ENCODE peak calls at places on chromosome 19, in five cellular contexts. N, A, F, R and J are unnamed samples.

GRCh38 chr19:16841391-16841926 is 12.3 kb downstream of the SIN3B start:
- DNase-seq in N (no peak), A (no peak), F (no peak), R (no peak), J (no peak)

GRCh38 chr19:14536926-14537692 is 7.7 kb downstream of the TECR start:
- DNase-seq in N (no peak), A (peak), F (peak), R (no peak), J (peak)

GRCh38 chr19:5143471-5144411 is 174.8 kb downstream of the KDM4B start:
- DNase-seq in N (no peak), A (no peak), F (peak), R (no peak), J (no peak)

GRCh38 chr19:5128932-5129389 is 160.0 kb downstream of the KDM4B start:
- DNase-seq in N (no peak), A (peak), F (no peak), R (no peak), J (no peak)

GRCh38 chr19:9523885-9524474 is 14.5 kb downstream of the ZNF426 start:
- DNase-seq in N (no peak), A (no peak), F (no peak), R (no peak), J (no peak)

GRCh38 chr19:46014534-46014933 is 8.3 kb downstream of the PGLYRP1 start:
- DNase-seq in N (no peak), A (no peak), F (peak), R (no peak), J (no peak)

GRCh38 chr19:9406798-9407352 is 28.5 kb downstream of the ZNF266 start:
- DNase-seq in N (no peak), A (peak), F (peak), R (no peak), J (peak)

GRCh38 chr19:4580961-4581380 is 21.5 kb upstream of the SEMA6B start:
- DNase-seq in N (no peak), A (no peak), F (no peak), R (no peak), J (no peak)

GRCh38 chr19:41437944-41438574 is 1.7 kb downstream of the DMAC2 start:
- DNase-seq in N (no peak), A (no peak), F (no peak), R (no peak), J (no peak)

GRCh38 chr19:48362716-48363499 is 832 bp downstream of the TMEM143 start:
- DNase-seq in N (peak), A (peak), F (peak), R (peak), J (peak)

GRCh38 chr19:35311901-35312665 is 16.9 kb upstream of the CD22 start:
- DNase-seq in N (no peak), A (no peak), F (no peak), R (no peak), J (no peak)
- H3K27ac ChIP-seq in N (no peak), A (no peak), F (no peak), R (no peak), J (no peak)

GRCh38 chr19:12985049-12985776 is 10.1 kb upstream of the NFIX start:
- DNase-seq in N (no peak), A (no peak), F (no peak), R (no peak), J (no peak)
- H3K27ac ChIP-seq in N (no peak), A (no peak), F (no peak), R (no peak), J (no peak)

DNA sequence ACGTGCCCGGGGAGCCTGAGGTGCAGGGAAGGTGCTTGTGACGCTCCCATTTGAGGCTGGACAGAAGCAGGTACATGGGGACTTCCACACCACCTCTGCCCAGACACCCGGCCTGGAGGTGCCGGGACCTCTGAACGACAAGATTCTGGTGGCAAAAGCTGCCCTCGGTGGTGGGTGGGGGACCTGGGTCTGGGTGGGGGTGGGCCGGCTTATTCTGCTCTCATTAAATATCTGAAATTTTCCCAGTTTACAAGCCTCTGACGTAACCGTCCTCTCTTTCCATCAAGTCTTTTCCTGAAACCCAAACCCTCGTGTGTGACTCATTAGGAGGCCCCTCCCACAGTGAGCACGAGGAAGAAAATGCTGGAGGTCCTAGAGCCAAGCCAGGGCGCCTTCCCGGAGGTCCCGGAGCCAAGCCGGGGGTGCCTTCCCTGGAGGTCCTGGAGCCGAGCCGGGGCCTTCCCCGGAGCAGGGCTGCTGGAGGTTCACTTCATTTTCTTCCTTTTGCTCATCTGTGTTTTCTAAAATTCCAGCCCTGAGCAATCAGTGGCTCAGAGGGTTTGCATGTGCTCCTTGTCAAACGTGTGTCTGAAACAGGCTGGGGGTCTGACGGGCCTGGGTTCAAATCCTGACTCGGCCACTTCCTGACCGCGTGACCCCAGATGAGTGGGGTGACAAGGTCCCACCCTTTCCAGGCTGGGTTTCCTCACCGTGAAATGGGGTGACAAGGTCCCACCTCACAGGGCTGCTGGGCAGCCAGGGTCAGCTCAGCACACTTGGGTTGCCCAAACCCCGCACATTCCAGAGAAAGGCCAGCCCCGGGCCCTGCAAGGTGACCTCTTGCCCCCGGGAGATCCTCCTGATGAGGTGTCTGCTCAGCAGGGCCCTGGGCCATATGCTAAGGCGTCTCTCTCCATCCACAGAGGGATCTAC is 10.0 kb downstream of the CFD start:
- DNase-seq in N (no peak), A (peak), F (no peak), R (peak), J (peak)
- H3K27ac ChIP-seq in N (no peak), A (peak), F (peak), R (peak), J (peak)

DNA sequence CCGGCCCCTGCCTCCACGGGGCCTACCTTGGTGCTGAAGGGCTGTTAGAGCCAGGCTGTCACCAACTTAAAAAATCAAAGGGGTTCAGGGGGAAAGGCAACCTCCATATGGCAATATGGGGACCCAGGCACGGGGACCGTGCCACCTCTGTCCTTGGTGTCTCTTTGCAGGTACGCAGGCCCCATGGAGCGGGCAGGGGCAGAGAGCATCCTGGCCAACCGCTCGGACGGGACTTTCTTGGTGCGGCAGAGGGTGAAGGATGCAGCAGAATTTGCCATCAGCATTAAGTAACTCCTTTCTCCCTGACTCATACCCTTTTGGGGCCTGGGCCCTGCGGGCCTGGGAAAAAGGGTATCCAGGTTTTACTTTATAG is 39.6 kb upstream of the ADGRE1 start:
- DNase-seq in N (no peak), A (no peak), F (peak), R (no peak), J (no peak)
- H3K27ac ChIP-seq in N (no peak), A (no peak), F (no peak), R (no peak), J (no peak)